ENCODE peak calls at places on chromosome 12, in four cellular contexts. M, E, O and D are unnamed samples.

GRCh38 chr12:101021911-101022388 is 188.1 kb downstream of the SLC5A8 start:
- DNase-seq in E (no peak), O (no peak), M (peak), D (peak)

GRCh38 chr12:67989184-67989965 is at the start of gene IFNG-AS1:
- DNase-seq in O (no peak), M (no peak), E (no peak), D (no peak)

GRCh38 chr12:124432376-124432775 is 135.0 kb downstream of the NCOR2 start:
- DNase-seq in M (no peak), E (no peak), O (no peak), D (no peak)

GRCh38 chr12:5689773-5690172 is 255.3 kb downstream of the ANO2 start:
- DNase-seq in O (no peak), M (peak), E (no peak), D (no peak)

GRCh38 chr12:15789215-15790171 is at the start of gene EPS8:
- DNase-seq in M (peak), E (peak), O (peak), D (peak)

GRCh38 chr12:80684077-80684495 is 23.3 kb upstream of the MYF6 start:
- DNase-seq in O (no peak), M (no peak), E (no peak), D (no peak)

GRCh38 chr12:132899033-132899432 is 11.6 kb upstream of the CHFR start:
- DNase-seq in E (no peak), O (no peak), M (no peak), D (no peak)

GRCh38 chr12:47900101-47900479 is 4.7 kb downstream of the VDR start:
- DNase-seq in E (no peak), O (no peak), M (no peak), D (no peak)

GRCh38 chr12:112121780-112122565 is 3.4 kb upstream of the TRAFD1 start:
- DNase-seq in M (peak), E (no peak), O (no peak), D (no peak)

GRCh38 chr12:69886101-69886500 is 61.1 kb downstream of the MYRFL start:
- DNase-seq in M (no peak), O (no peak), E (no peak), D (no peak)

GRCh38 chr12:108854055-108854452 is 3.3 kb downstream of the SSH1 start:
- DNase-seq in E (no peak), M (no peak), O (no peak), D (peak)

GRCh38 chr12:40989785-40990184 is 198.3 kb upstream of the PDZRN4 start:
- DNase-seq in E (no peak), M (no peak), O (no peak), D (no peak)

GRCh38 chr12:76790564-76791552 is 26.9 kb downstream of the ZDHHC17 start:
- DNase-seq in O (no peak), M (peak), E (no peak), D (peak)

GRCh38 chr12:125079084-125079483 is 13.8 kb downstream of the AACS start:
- DNase-seq in M (no peak), O (no peak), E (no peak), D (no peak)

GRCh38 chr12:3342051-3342450 is 149.0 kb upstream of the PRMT8 start:
- DNase-seq in O (no peak), E (peak), M (no peak), D (no peak)

GRCh38 chr12:2267624-2268477 is 215.1 kb downstream of the CACNA1C start:
- DNase-seq in O (no peak), E (no peak), M (no peak), D (no peak)

GRCh38 chr12:110928700-110929099 is 8.3 kb upstream of the MYL2 start:
- DNase-seq in O (no peak), M (no peak), E (no peak), D (no peak)

GRCh38 chr12:105741786-105742566 is 396.8 kb downstream of the NUAK1 start:
- DNase-seq in E (no peak), O (no peak), M (no peak), D (no peak)

GRCh38 chr12:4899361-4899760 is 10.3 kb upstream of the KCNA1 start:
- DNase-seq in E (no peak), M (no peak), O (no peak), D (no peak)

GRCh38 chr12:57605308-57606015 is 838 bp downstream of the DTX3 start:
- DNase-seq in O (no peak), M (no peak), E (no peak), D (no peak)

GRCh38 chr12:13345722-13346121 is 149.2 kb downstream of the EMP1 start:
- DNase-seq in M (no peak), O (no peak), E (no peak), D (no peak)

DNA sequence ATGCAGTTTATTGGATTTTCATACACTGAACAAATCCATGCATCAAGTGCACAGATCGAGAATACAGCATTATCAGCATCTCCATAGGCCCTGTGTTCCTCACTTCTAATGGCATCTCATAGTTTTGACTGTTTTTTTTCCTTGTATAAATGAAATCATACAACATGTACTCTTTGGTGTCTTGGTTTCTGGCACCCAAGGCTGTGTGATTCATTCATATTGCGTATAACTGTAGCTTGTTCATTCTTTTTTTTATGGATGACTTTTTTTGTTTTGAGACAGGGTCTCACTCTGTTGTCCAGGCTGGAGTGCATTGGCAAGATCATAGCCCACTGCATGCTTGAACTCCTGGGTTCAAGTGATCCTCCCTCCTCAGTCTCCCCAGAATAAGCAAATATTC is 14.3 kb downstream of the RASSF8 start:
- DNase-seq in O (no peak), E (no peak), M (no peak), D (no peak)
- TF ChIP-seq ZNF274 in O (no peak), E (no peak), M (no peak), D (no peak)

GRCh38 chr12:115320451-115320850 is 636.5 kb upstream of the TBX3 start:
- DNase-seq in M (no peak), E (no peak), O (no peak), D (no peak)
- H3K4me3 ChIP-seq in M (no peak), E (no peak), O (no peak), D (no peak)

GRCh38 chr12:50634379-50634778 is 129.5 kb upstream of the ATF1 start:
- DNase-seq in O (no peak), M (no peak), E (no peak), D (no peak)

GRCh38 chr12:50635857-50636256 is 128.0 kb upstream of the ATF1 start:
- DNase-seq in O (no peak), E (no peak), M (no peak), D (no peak)

GRCh38 chr12:50633950-50634349 is 129.2 kb downstream of the DIP2B start:
- DNase-seq in O (no peak), E (no peak), M (no peak), D (no peak)

GRCh38 chr12:50636505-50636904 is 127.4 kb upstream of the ATF1 start:
- DNase-seq in E (no peak), O (no peak), M (no peak), D (no peak)

DNA sequence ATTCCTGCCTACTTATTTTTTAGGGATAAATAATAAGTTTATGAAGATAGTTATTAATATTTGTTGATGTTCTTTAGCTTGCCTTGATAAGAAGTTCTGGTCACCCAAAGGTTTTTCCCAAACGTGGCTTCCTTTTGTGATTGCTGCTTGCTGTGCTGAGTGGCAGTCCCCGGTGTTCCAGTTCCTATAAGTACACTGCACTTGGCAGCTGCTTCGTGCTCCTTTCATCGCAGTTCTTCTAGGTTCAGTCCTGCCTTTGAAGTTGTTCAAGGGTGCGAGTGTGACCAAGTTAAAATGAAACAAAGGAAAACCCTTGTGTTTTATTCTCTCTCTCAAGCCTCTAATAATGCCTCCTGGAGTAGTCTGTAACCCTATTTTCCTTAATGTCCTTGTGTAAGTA is 128.5 kb upstream of the ATF1 start:
- DNase-seq in E (no peak), M (no peak), O (no peak), D (no peak)
- TF ChIP-seq ZNF274 in E (no peak), M (no peak), O (no peak), D (no peak)

GRCh38 chr12:65856521-65856920 is 32.2 kb downstream of the HMGA2 start:
- DNase-seq in E (no peak), O (no peak), M (no peak), D (no peak)

GRCh38 chr12:65858831-65859230 is 34.5 kb downstream of the HMGA2 start:
- DNase-seq in E (no peak), O (no peak), M (no peak), D (no peak)

GRCh38 chr12:65860584-65860983 is 36.3 kb downstream of the HMGA2 start:
- DNase-seq in M (no peak), E (no peak), O (no peak), D (no peak)

GRCh38 chr12:65859519-65859918 is 35.2 kb downstream of the HMGA2 start:
- DNase-seq in M (no peak), E (no peak), O (no peak), D (no peak)

GRCh38 chr12:65857875-65858274 is 33.6 kb downstream of the HMGA2 start:
- DNase-seq in M (no peak), O (no peak), E (no peak), D (no peak)
- H3K4me3 ChIP-seq in M (no peak), O (no peak), E (no peak), D (no peak)

GRCh38 chr12:94768398-94769039 is 118.2 kb upstream of the TMCC3 start:
- DNase-seq in E (no peak), M (no peak), O (no peak), D (no peak)
- TF ChIP-seq ZNF274 in E (no peak), M (no peak), O (no peak), D (no peak)

DNA sequence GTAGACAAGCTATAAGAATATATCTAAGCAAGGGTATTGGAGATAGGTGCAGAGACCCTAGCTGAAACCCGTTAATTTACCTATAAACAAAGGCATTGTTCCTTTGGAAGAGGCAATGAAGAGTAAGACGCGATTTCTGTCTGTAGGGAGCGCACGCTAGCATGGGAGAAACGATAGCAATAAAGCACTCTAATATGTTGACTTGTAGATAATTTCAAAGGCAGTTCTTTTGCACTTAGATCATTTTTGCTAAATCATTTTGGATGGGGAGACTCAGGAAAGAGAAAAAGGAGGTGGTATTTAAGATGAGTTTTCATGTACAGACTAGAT is 648 bp downstream of the CCDC77 start:
- DNase-seq in O (no peak), M (no peak), E (peak), D (peak)
- H3K4me3 ChIP-seq in O (peak), M (peak), E (peak), D (peak)

DNA sequence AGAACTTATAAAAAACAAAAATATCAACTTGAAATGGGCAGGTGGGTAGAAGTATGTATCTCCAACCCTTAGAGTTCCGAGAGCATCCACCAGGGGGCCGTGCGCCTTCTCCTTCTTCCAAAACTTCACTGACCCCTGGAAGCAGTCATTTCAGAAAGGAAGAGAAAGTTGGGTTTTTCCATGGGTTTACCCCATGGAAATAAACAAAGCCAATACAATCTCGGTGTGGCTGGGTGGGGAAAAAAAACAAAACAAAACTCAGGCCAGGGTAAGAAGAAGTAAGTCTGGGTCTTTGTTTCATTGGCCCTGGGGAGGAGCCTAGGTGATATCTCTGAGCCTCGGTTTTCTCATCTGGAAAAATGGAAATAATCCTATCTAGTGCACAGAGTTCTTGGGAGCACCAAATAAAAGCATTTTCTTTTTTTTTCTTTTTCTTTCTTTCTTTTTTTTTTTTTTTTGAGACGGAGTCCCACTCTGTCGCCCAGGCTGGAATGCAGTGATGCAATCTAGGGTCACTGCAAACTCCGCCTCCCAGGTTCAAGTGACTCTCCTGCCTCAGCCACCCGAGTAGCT is 33.6 kb upstream of the HNF1A start:
- DNase-seq in O (peak), M (no peak), E (peak), D (no peak)
- TF ChIP-seq ZNF274 in O (no peak), M (no peak), E (no peak), D (no peak)

GRCh38 chr12:54472494-54473262 is 724 bp downstream of the GTSF1 start:
- DNase-seq in M (no peak), E (no peak), O (no peak), D (no peak)

GRCh38 chr12:54479421-54479820 is 6.0 kb upstream of the GTSF1 start:
- DNase-seq in M (no peak), O (no peak), E (no peak), D (no peak)

GRCh38 chr12:54475542-54475941 is 2.1 kb upstream of the GTSF1 start:
- DNase-seq in O (no peak), M (no peak), E (no peak), D (no peak)

GRCh38 chr12:54478270-54478669 is 4.9 kb upstream of the GTSF1 start:
- DNase-seq in M (no peak), O (no peak), E (no peak), D (no peak)

DNA sequence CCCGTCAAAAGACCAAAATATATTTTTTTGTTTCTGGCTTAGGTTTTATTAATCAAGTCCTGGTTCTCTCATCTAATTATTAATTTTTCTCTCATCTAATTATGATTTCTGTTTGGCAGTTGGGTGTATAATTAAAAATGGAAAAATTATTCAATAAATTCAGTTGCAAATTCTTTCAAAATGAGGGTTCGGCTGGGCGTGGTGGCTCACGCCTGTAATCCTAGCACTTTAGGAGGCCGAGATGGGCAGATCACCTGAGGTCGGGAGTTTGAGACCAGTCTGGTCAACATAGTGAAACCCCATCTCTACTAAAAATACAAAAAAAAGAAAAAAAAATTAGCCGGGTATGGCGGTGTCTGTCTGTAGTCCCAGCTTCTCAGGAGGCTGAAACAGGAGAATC is 3.9 kb upstream of the GTSF1 start:
- DNase-seq in M (no peak), O (no peak), E (no peak), D (no peak)
- H3K4me3 ChIP-seq in M (no peak), O (no peak), E (no peak), D (no peak)